ENCODE peak calls at places on chromosomes 4 and X, in six cellular contexts. One of them, this sample, is unnamed.

GRCh38 chr4:124321370-124321769 is 391.2 kb downstream of the ANKRD50 start:
- DNase-seq in fibroblast of villous mesenchyme: peak
- DNase-seq in K562: no peak
- DNase-seq in progenitor cell of endocrine pancreas: no peak
- DNase-seq in GM12865: no peak
- DNase-seq in HFF-Myc: no peak
- DNase-seq in this sample: no peak

GRCh38 chr4:88043586-88044340 is 36.3 kb downstream of the PKD2 start:
- DNase-seq in fibroblast of villous mesenchyme: no peak
- DNase-seq in K562: no peak
- DNase-seq in progenitor cell of endocrine pancreas: no peak
- DNase-seq in GM12865: no peak
- DNase-seq in HFF-Myc: peak
- DNase-seq in this sample: no peak

GRCh38 chrX:637660-638481 is 7.3 kb downstream of the SHOX start:
- DNase-seq in fibroblast of villous mesenchyme: no peak
- DNase-seq in K562: no peak
- DNase-seq in progenitor cell of endocrine pancreas: no peak
- DNase-seq in GM12865: no peak
- DNase-seq in HFF-Myc: no peak
- DNase-seq in this sample: no peak

GRCh38 chr4:164880489-164881262 is 3.7 kb downstream of the APELA start:
- DNase-seq in fibroblast of villous mesenchyme: no peak
- DNase-seq in K562: no peak
- DNase-seq in progenitor cell of endocrine pancreas: no peak
- DNase-seq in GM12865: no peak
- DNase-seq in HFF-Myc: no peak
- DNase-seq in this sample: no peak

GRCh38 chrX:110403839-110404238 is 45.2 kb downstream of the RTL9 start:
- DNase-seq in fibroblast of villous mesenchyme: peak
- DNase-seq in K562: no peak
- DNase-seq in progenitor cell of endocrine pancreas: no peak
- DNase-seq in GM12865: no peak
- DNase-seq in HFF-Myc: no peak
- DNase-seq in this sample: no peak

GRCh38 chrX:124328765-124329164 is 3.7 kb upstream of the TEX13D start:
- DNase-seq in fibroblast of villous mesenchyme: no peak
- DNase-seq in K562: no peak
- DNase-seq in progenitor cell of endocrine pancreas: no peak
- DNase-seq in GM12865: no peak
- DNase-seq in HFF-Myc: no peak
- DNase-seq in this sample: no peak

GRCh38 chr4:77007358-77008230 is 58.0 kb downstream of the SEPTIN11 start:
- DNase-seq in fibroblast of villous mesenchyme: peak
- DNase-seq in K562: no peak
- DNase-seq in progenitor cell of endocrine pancreas: no peak
- DNase-seq in GM12865: peak
- DNase-seq in HFF-Myc: no peak
- DNase-seq in this sample: peak

GRCh38 chrX:19758536-19758935 is 128.9 kb downstream of the SH3KBP1 start:
- DNase-seq in fibroblast of villous mesenchyme: no peak
- DNase-seq in K562: no peak
- DNase-seq in progenitor cell of endocrine pancreas: no peak
- DNase-seq in GM12865: peak
- DNase-seq in HFF-Myc: no peak
- DNase-seq in this sample: no peak

GRCh38 chrX:71543316-71543715 is 10.4 kb downstream of the OGT start:
- DNase-seq in fibroblast of villous mesenchyme: peak
- DNase-seq in K562: no peak
- DNase-seq in progenitor cell of endocrine pancreas: no peak
- DNase-seq in GM12865: no peak
- DNase-seq in HFF-Myc: no peak
- DNase-seq in this sample: peak

GRCh38 chr4:89708903-89709361 is 128.0 kb downstream of the SNCA start:
- DNase-seq in fibroblast of villous mesenchyme: peak
- DNase-seq in K562: no peak
- DNase-seq in progenitor cell of endocrine pancreas: no peak
- DNase-seq in GM12865: no peak
- DNase-seq in HFF-Myc: no peak
- DNase-seq in this sample: no peak

GRCh38 chr4:152307669-152308068 is 228.2 kb downstream of the FBXW7 start:
- DNase-seq in fibroblast of villous mesenchyme: no peak
- DNase-seq in K562: no peak
- DNase-seq in progenitor cell of endocrine pancreas: no peak
- DNase-seq in GM12865: peak
- DNase-seq in HFF-Myc: no peak
- DNase-seq in this sample: no peak

GRCh38 chr4:182920676-182921075 is 3.5 kb upstream of the DCTD start:
- DNase-seq in fibroblast of villous mesenchyme: no peak
- DNase-seq in K562: no peak
- DNase-seq in progenitor cell of endocrine pancreas: no peak
- DNase-seq in GM12865: no peak
- DNase-seq in HFF-Myc: no peak
- DNase-seq in this sample: no peak

GRCh38 chr4:175536852-175537453 is 275.1 kb downstream of the GPM6A start:
- DNase-seq in fibroblast of villous mesenchyme: peak
- DNase-seq in K562: peak
- DNase-seq in progenitor cell of endocrine pancreas: no peak
- DNase-seq in GM12865: peak
- DNase-seq in HFF-Myc: peak
- DNase-seq in this sample: no peak

GRCh38 chr4:8290701-8290970 is 21.1 kb downstream of the HTRA3 start:
- DNase-seq in fibroblast of villous mesenchyme: no peak
- DNase-seq in K562: no peak
- DNase-seq in progenitor cell of endocrine pancreas: no peak
- DNase-seq in GM12865: no peak
- DNase-seq in HFF-Myc: no peak
- DNase-seq in this sample: no peak

GRCh38 chr4:21097026-21097425 is 396.8 kb downstream of the PACRGL start:
- DNase-seq in fibroblast of villous mesenchyme: no peak
- DNase-seq in K562: no peak
- DNase-seq in progenitor cell of endocrine pancreas: no peak
- DNase-seq in GM12865: no peak
- DNase-seq in HFF-Myc: no peak
- DNase-seq in this sample: no peak

GRCh38 chr4:169079942-169080827 is 70.1 kb upstream of the CBR4 start:
- DNase-seq in fibroblast of villous mesenchyme: peak
- DNase-seq in K562: peak
- DNase-seq in progenitor cell of endocrine pancreas: no peak
- DNase-seq in GM12865: peak
- DNase-seq in HFF-Myc: no peak
- DNase-seq in this sample: peak

GRCh38 chr4:182929296-182929695 is 12.1 kb upstream of the DCTD start:
- DNase-seq in fibroblast of villous mesenchyme: peak
- DNase-seq in K562: no peak
- DNase-seq in progenitor cell of endocrine pancreas: no peak
- DNase-seq in GM12865: no peak
- DNase-seq in HFF-Myc: no peak
- DNase-seq in this sample: peak

GRCh38 chr4:152102184-152103000 is 341.6 kb upstream of the GATB start:
- DNase-seq in fibroblast of villous mesenchyme: peak
- DNase-seq in K562: no peak
- DNase-seq in progenitor cell of endocrine pancreas: no peak
- DNase-seq in GM12865: no peak
- DNase-seq in HFF-Myc: no peak
- DNase-seq in this sample: peak

GRCh38 chrX:10399152-10399741 is 221.1 kb downstream of the MID1 start:
- DNase-seq in fibroblast of villous mesenchyme: no peak
- DNase-seq in K562: no peak
- DNase-seq in progenitor cell of endocrine pancreas: no peak
- DNase-seq in GM12865: no peak
- DNase-seq in HFF-Myc: no peak
- DNase-seq in this sample: no peak

GRCh38 chr4:158996669-158997074 is 106.2 kb upstream of the RAPGEF2 start:
- DNase-seq in fibroblast of villous mesenchyme: peak
- DNase-seq in K562: no peak
- DNase-seq in progenitor cell of endocrine pancreas: no peak
- DNase-seq in GM12865: no peak
- DNase-seq in HFF-Myc: peak
- DNase-seq in this sample: peak

GRCh38 chrX:124217289-124218251 is 114.9 kb upstream of the TEX13D start:
- DNase-seq in fibroblast of villous mesenchyme: no peak
- DNase-seq in K562: no peak
- DNase-seq in progenitor cell of endocrine pancreas: no peak
- DNase-seq in GM12865: peak
- DNase-seq in HFF-Myc: peak
- DNase-seq in this sample: no peak

GRCh38 chr4:98603683-98604573 is 54.5 kb downstream of the TSPAN5 start:
- DNase-seq in fibroblast of villous mesenchyme: peak
- DNase-seq in K562: no peak
- DNase-seq in progenitor cell of endocrine pancreas: no peak
- DNase-seq in GM12865: peak
- DNase-seq in HFF-Myc: no peak
- DNase-seq in this sample: no peak

GRCh38 chrX:70553516-70553915 is 108.9 kb downstream of the DLG3 start:
- DNase-seq in fibroblast of villous mesenchyme: no peak
- DNase-seq in K562: no peak
- DNase-seq in progenitor cell of endocrine pancreas: no peak
- DNase-seq in GM12865: peak
- DNase-seq in HFF-Myc: no peak
- DNase-seq in this sample: no peak

GRCh38 chr4:20773144-20773997 is 73.1 kb downstream of the PACRGL start:
- DNase-seq in fibroblast of villous mesenchyme: peak
- DNase-seq in K562: peak
- DNase-seq in progenitor cell of endocrine pancreas: peak
- DNase-seq in GM12865: peak
- DNase-seq in HFF-Myc: peak
- DNase-seq in this sample: no peak

GRCh38 chrX:47878198-47878597 is 41.5 kb downstream of the ZNF81 start:
- DNase-seq in fibroblast of villous mesenchyme: no peak
- DNase-seq in K562: no peak
- DNase-seq in progenitor cell of endocrine pancreas: no peak
- DNase-seq in GM12865: no peak
- DNase-seq in HFF-Myc: no peak
- DNase-seq in this sample: no peak

GRCh38 chr4:99811850-99812249 is 4.8 kb upstream of the DAPP1 start:
- DNase-seq in fibroblast of villous mesenchyme: peak
- DNase-seq in K562: peak
- DNase-seq in progenitor cell of endocrine pancreas: no peak
- DNase-seq in GM12865: peak
- DNase-seq in HFF-Myc: no peak
- DNase-seq in this sample: no peak
- TF ChIP-seq CTCF in fibroblast of villous mesenchyme: peak
- TF ChIP-seq CTCF in K562: peak
- TF ChIP-seq CTCF in progenitor cell of endocrine pancreas: peak
- TF ChIP-seq CTCF in GM12865: peak
- TF ChIP-seq CTCF in HFF-Myc: peak
- TF ChIP-seq CTCF in this sample: peak

GRCh38 chrX:2631743-2632532 is 59.2 kb upstream of the CD99 start:
- DNase-seq in fibroblast of villous mesenchyme: no peak
- DNase-seq in K562: no peak
- DNase-seq in progenitor cell of endocrine pancreas: no peak
- DNase-seq in GM12865: no peak
- DNase-seq in HFF-Myc: no peak
- DNase-seq in this sample: no peak

GRCh38 chrX:2626750-2627149 is 64.3 kb upstream of the CD99 start:
- DNase-seq in fibroblast of villous mesenchyme: no peak
- DNase-seq in K562: no peak
- DNase-seq in progenitor cell of endocrine pancreas: no peak
- DNase-seq in GM12865: no peak
- DNase-seq in HFF-Myc: no peak
- DNase-seq in this sample: no peak

GRCh38 chrX:2628751-2629315 is 62.3 kb upstream of the CD99 start:
- DNase-seq in fibroblast of villous mesenchyme: no peak
- DNase-seq in K562: no peak
- DNase-seq in progenitor cell of endocrine pancreas: no peak
- DNase-seq in GM12865: peak
- DNase-seq in HFF-Myc: no peak
- DNase-seq in this sample: peak

GRCh38 chrX:2629316-2630168 is 61.6 kb upstream of the CD99 start:
- DNase-seq in fibroblast of villous mesenchyme: no peak
- DNase-seq in K562: peak
- DNase-seq in progenitor cell of endocrine pancreas: no peak
- DNase-seq in GM12865: peak
- DNase-seq in HFF-Myc: no peak
- DNase-seq in this sample: no peak

DNA sequence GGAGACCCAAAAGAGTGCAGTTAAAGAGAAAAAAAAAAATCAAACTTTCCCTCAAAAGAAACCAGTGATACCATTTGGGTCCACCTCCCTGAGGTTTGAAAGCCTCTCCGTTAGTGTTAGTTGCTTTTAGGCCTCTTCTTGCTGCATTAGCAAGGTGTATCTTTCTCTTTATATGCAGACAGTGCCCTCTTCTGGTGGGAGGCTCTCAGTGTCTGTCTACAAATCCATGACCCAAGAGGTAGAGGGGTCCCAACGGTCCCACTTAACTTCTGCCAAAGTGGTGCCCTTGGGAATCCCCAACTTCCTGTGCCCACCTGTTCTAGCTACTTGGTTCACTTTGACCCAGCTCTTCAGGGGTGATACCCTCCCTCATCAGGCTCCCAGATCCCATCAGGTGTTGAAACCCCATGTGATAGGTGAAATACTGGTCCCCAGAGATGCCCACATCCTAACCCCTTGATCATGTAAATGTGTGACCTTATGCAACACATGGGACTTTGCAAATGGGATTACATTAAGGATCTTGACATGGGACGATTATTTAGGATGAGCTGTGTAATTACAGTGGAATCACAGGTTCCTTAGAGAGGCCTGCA is 63.7 kb upstream of the CD99 start:
- DNase-seq in fibroblast of villous mesenchyme: peak
- DNase-seq in K562: peak
- DNase-seq in progenitor cell of endocrine pancreas: peak
- DNase-seq in GM12865: peak
- DNase-seq in HFF-Myc: peak
- DNase-seq in this sample: no peak
- TF ChIP-seq CTCF in fibroblast of villous mesenchyme: peak
- TF ChIP-seq CTCF in K562: peak
- TF ChIP-seq CTCF in progenitor cell of endocrine pancreas: peak
- TF ChIP-seq CTCF in GM12865: peak
- TF ChIP-seq CTCF in HFF-Myc: peak
- TF ChIP-seq CTCF in this sample: peak

GRCh38 chr4:25842229-25842840 is 20.5 kb downstream of the SEL1L3 start:
- DNase-seq in fibroblast of villous mesenchyme: no peak
- DNase-seq in K562: no peak
- DNase-seq in progenitor cell of endocrine pancreas: no peak
- DNase-seq in GM12865: peak
- DNase-seq in HFF-Myc: no peak
- DNase-seq in this sample: no peak
- TF ChIP-seq CTCF in fibroblast of villous mesenchyme: no peak
- TF ChIP-seq CTCF in K562: no peak
- TF ChIP-seq CTCF in progenitor cell of endocrine pancreas: no peak
- TF ChIP-seq CTCF in GM12865: peak
- TF ChIP-seq CTCF in HFF-Myc: no peak
- TF ChIP-seq CTCF in this sample: no peak

DNA sequence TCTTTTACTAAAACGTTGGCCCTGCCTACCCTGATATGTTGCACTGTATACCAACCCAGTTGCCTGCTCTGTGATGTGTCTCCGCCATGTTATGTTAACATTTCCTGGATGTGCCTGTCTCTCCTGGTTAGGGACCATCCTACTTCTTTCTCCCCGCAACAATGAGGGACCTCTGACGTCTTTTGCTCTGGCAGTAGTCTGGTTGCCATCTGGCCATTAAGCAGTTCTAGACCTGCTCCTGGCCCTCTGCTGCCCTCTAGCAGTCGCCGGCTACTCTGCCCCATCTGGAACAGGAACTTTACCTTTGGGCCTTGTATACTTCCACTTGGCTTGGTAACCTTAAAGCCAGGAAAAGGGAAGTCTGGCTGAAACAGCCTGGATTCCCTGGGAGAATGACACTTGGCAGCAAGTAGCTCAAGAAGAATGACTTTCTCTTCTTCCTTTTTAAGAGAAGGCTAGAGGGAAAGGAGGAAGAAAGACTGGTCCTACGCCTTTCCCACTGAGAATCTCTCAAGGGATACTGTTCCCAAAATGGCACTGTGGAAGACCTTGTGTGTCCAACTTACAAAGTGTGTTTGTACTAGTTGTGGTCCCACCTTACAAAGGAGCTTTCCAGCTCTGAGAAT is 63.5 kb downstream of the GPC3 start:
- DNase-seq in fibroblast of villous mesenchyme: peak
- DNase-seq in K562: peak
- DNase-seq in progenitor cell of endocrine pancreas: peak
- DNase-seq in GM12865: peak
- DNase-seq in HFF-Myc: peak
- DNase-seq in this sample: no peak
- TF ChIP-seq CTCF in fibroblast of villous mesenchyme: peak
- TF ChIP-seq CTCF in K562: peak
- TF ChIP-seq CTCF in progenitor cell of endocrine pancreas: peak
- TF ChIP-seq CTCF in GM12865: peak
- TF ChIP-seq CTCF in HFF-Myc: peak
- TF ChIP-seq CTCF in this sample: peak